ENCODE peak calls at places on chromosomes 12 and 14, in five cellular contexts. E is pancreas, L is ovary, P is fibroblast of lung, S is brain microvascular endothelial cell. A is an unnamed sample. For H3K36me3, the result is how much of the 10 kb centered on the place peaks cover.

GRCh38 chr12:34294137-34294536 is 271.8 kb downstream of the ALG10 start:
- DNase-seq in E (peak), P (no peak), L (no peak), S (no peak), A (no peak)

GRCh38 chr12:2555487-2556082 is 239.2 kb upstream of the FKBP4 start:
- DNase-seq in E (no peak), P (no peak), S (no peak), L (no peak), A (no peak)

GRCh38 chr12:64835926-64836325 is 11.5 kb downstream of the TBC1D30 start:
- DNase-seq in L (no peak), S (no peak), E (no peak), P (no peak), A (no peak)

GRCh38 chr14:103882503-103883262 is 35.3 kb upstream of the PPP1R13B start:
- DNase-seq in S (no peak), P (no peak), L (peak), E (peak), A (no peak)

GRCh38 chr14:80606347-80606772 is 335.2 kb downstream of the CEP128 start:
- DNase-seq in L (no peak), P (no peak), S (no peak), E (no peak), A (no peak)

GRCh38 chr14:94481468-94482131 is 5.6 kb upstream of the SERPINA9 start:
- DNase-seq in L (no peak), P (peak), S (peak), E (no peak), A (peak)

GRCh38 chr12:68539615-68539952 is 71.1 kb upstream of the RAP1B start:
- DNase-seq in S (no peak), L (no peak), P (no peak), E (no peak), A (no peak)

GRCh38 chr14:22319526-22320352 is 269.3 kb downstream of the DAD1 start:
- DNase-seq in P (peak), S (peak), L (peak), E (no peak), A (peak)

GRCh38 chr14:23864252-23864651 is 89.3 kb upstream of the DHRS4 start:
- DNase-seq in E (no peak), L (no peak), S (no peak), P (no peak), A (no peak)

GRCh38 chr14:103805708-103806107 is 41.7 kb downstream of the PPP1R13B start:
- DNase-seq in L (no peak), P (no peak), E (no peak), S (no peak), A (no peak)

GRCh38 chr14:104690266-104690711 is 871 bp downstream of the INF2 start:
- DNase-seq in S (no peak), E (peak), L (no peak), P (no peak), A (no peak)

GRCh38 chr14:90522585-90523191 is 125.9 kb downstream of the CALM1 start:
- DNase-seq in E (peak), P (peak), L (peak), S (no peak), A (no peak)

GRCh38 chr12:111412007-111412829 is 6.5 kb downstream of the SH2B3 start:
- DNase-seq in P (peak), E (no peak), L (no peak), S (no peak), A (no peak)

GRCh38 chr14:65776193-65776592 is 363.7 kb downstream of the FUT8 start:
- DNase-seq in L (no peak), P (no peak), E (no peak), S (no peak), A (no peak)

GRCh38 chr12:124374567-124374966 is 79.7 kb downstream of the RFLNA start:
- DNase-seq in E (no peak), P (no peak), S (no peak), L (no peak), A (no peak)

GRCh38 chr12:106309671-106310313 is 7.3 kb downstream of the TCP11L2 start:
- DNase-seq in L (no peak), P (peak), S (peak), E (no peak), A (peak)

GRCh38 chr12:80714846-80715245 is 1.9 kb upstream of the MYF5 start:
- DNase-seq in E (no peak), S (no peak), L (no peak), P (no peak), A (no peak)

GRCh38 chr14:63730659-63731058 is 2.8 kb upstream of the SGPP1 start:
- DNase-seq in P (no peak), L (no peak), S (no peak), E (no peak), A (no peak)

GRCh38 chr12:102406033-102406584 is 74.3 kb downstream of the IGF1 start:
- DNase-seq in S (peak), P (peak), E (peak), L (no peak), A (peak)

GRCh38 chr14:104219731-104220224 is 81.4 kb downstream of the KIF26A start:
- DNase-seq in S (no peak), L (no peak), E (peak), P (no peak), A (no peak)

GRCh38 chr14:65948302-65948701 is 535.8 kb downstream of the FUT8 start:
- DNase-seq in S (no peak), P (no peak), E (no peak), L (no peak), A (no peak)

GRCh38 chr12:21559855-21560569 is 33.9 kb downstream of the SPX start:
- DNase-seq in L (no peak), S (peak), P (peak), E (no peak), A (peak)

GRCh38 chr12:100995201-100995600 is 200.6 kb downstream of the ANO4 start:
- DNase-seq in E (no peak), S (peak), P (peak), L (no peak), A (peak)

GRCh38 chr14:32679927-32680612 is 258.6 kb upstream of the NPAS3 start:
- DNase-seq in S (no peak), L (no peak), E (no peak), P (no peak), A (no peak)

GRCh38 chr14:32593290-32593942 is 264.3 kb downstream of the AKAP6 start:
- DNase-seq in E (no peak), P (peak), L (no peak), S (peak), A (peak)

GRCh38 chr14:50955373-50956043 is 11.2 kb upstream of the PYGL start:
- DNase-seq in E (no peak), P (peak), L (no peak), S (peak), A (peak)

GRCh38 chr12:29582677-29583076 is 85.2 kb upstream of the OVCH1 start:
- DNase-seq in S (no peak), E (no peak), P (no peak), L (no peak), A (no peak)

GRCh38 chr12:513446-513845 is 53.7 kb downstream of the B4GALNT3 start:
- DNase-seq in L (no peak), P (no peak), E (no peak), S (no peak), A (peak)

GRCh38 chr14:101408077-101408831 is 153.0 kb upstream of the DIO3 start:
- DNase-seq in L (peak), E (no peak), S (peak), P (peak), A (no peak)

GRCh38 chr12:7292300-7292699 is 11.6 kb upstream of the ACSM4 start:
- DNase-seq in S (no peak), P (no peak), L (no peak), E (no peak), A (no peak)

GRCh38 chr12:6765634-6766581 is at the start of gene PTMS:
- DNase-seq in E (peak), P (peak), L (peak), S (peak), A (peak)

GRCh38 chr12:127926004-127926403 is 341.0 kb upstream of the TMEM132C start:
- DNase-seq in E (no peak), S (peak), L (no peak), P (peak), A (no peak)

GRCh38 chr12:113373966-113374365 is 15.6 kb downstream of the PLBD2 start:
- DNase-seq in S (no peak), E (no peak), L (no peak), P (no peak), A (no peak)

GRCh38 chr12:16581416-16581815 is 24.5 kb downstream of the LMO3 start:
- DNase-seq in P (peak), L (no peak), S (no peak), E (no peak), A (no peak)

GRCh38 chr12:98916106-98916505 is 271.0 kb downstream of the APAF1 start:
- DNase-seq in P (peak), E (no peak), L (no peak), S (no peak), A (peak)

GRCh38 chr12:57488397-57489156 is 709 bp downstream of the MARS1 start:
- DNase-seq in E (no peak), L (no peak), P (no peak), S (no peak), A (no peak)

GRCh38 chr12:104618691-104619090 is 161.9 kb downstream of the CHST11 start:
- DNase-seq in E (no peak), L (no peak), P (no peak), S (no peak), A (no peak)
- H3K4me3 ChIP-seq in E (no peak), L (no peak), P (no peak), S (no peak), A (no peak)

GRCh38 chr14:96434040-96434439 is 42.1 kb downstream of the AK7 start:
- DNase-seq in S (no peak), P (no peak), E (no peak), L (no peak), A (peak)
- TF ChIP-seq CTCF in S (no peak), P (no peak), E (no peak), L (no peak), A (no peak)

GRCh38 chr14:85542623-85543022 is 12.7 kb downstream of the FLRT2 start:
- DNase-seq in L (no peak), E (no peak), P (no peak), S (no peak), A (no peak)
- H3K36me3 ChIP-seq in L (under half), E (under half), P (under half), S (under half), A (under half)

GRCh38 chr14:49879683-49880204 is 13.1 kb upstream of the ARF6 start:
- DNase-seq in L (no peak), E (no peak), S (peak), P (peak), A (peak)
- H3K4me3 ChIP-seq in L (no peak), E (no peak), S (no peak), P (no peak), A (no peak)

A was measured in bronchial epithelial cell.